ENCODE peak calls at places on chromosomes 4 and X, in five cellular contexts. G, T, X, Z and D are unnamed samples.

GRCh38 chr4:56959064-56959463 is 18.3 kb downstream of the NOA1 start:
- DNase-seq in G (no peak), T (no peak), X (no peak), Z (no peak), D (no peak)

GRCh38 chr4:37667197-37668100 is 18.7 kb downstream of the RELL1 start:
- DNase-seq in G (no peak), T (no peak), X (no peak), Z (no peak), D (no peak)

GRCh38 chr4:22216278-22216677 is 267.7 kb upstream of the KCNIP4 start:
- DNase-seq in G (no peak), T (no peak), X (no peak), Z (no peak), D (no peak)

GRCh38 chrX:85504381-85504780 is 124.9 kb upstream of the POF1B start:
- DNase-seq in G (no peak), T (no peak), X (no peak), Z (no peak), D (no peak)

GRCh38 chr4:39451423-39452023 is 7.2 kb downstream of the RPL9 start:
- DNase-seq in G (no peak), T (no peak), X (no peak), Z (no peak), D (no peak)

GRCh38 chr4:20313237-20314030 is 61.7 kb downstream of the SLIT2 start:
- DNase-seq in G (no peak), T (no peak), X (no peak), Z (peak), D (no peak)

GRCh38 chr4:111963158-111963557 is 182.1 kb upstream of the FAM241A start:
- DNase-seq in G (no peak), T (no peak), X (no peak), Z (no peak), D (no peak)

GRCh38 chr4:107931775-107932321 is 499 bp downstream of the CYP2U1 start:
- DNase-seq in G (peak), T (no peak), X (peak), Z (peak), D (no peak)

GRCh38 chrX:28651186-28651585 is 63.9 kb downstream of the IL1RAPL1 start:
- DNase-seq in G (no peak), T (no peak), X (no peak), Z (no peak), D (no peak)

GRCh38 chr4:113781439-113782040 is 20.0 kb upstream of the CAMK2D start:
- DNase-seq in G (no peak), T (no peak), X (no peak), Z (peak), D (peak)

GRCh38 chrX:29903365-29903764 is 312.0 kb upstream of the MAGEB2 start:
- DNase-seq in G (no peak), T (no peak), X (no peak), Z (peak), D (no peak)

GRCh38 chrX:119427024-119427794 is 28.1 kb downstream of the SLC25A43 start:
- DNase-seq in G (no peak), T (no peak), X (peak), Z (peak), D (no peak)

GRCh38 chr4:76830612-76831474 is 67.1 kb downstream of the SOWAHB start:
- DNase-seq in G (no peak), T (no peak), X (peak), Z (peak), D (peak)

GRCh38 chr4:76836860-76837564 is 60.9 kb downstream of the SOWAHB start:
- DNase-seq in G (no peak), T (no peak), X (no peak), Z (no peak), D (no peak)

GRCh38 chr4:76831475-76832390 is 66.2 kb downstream of the SOWAHB start:
- DNase-seq in G (no peak), T (no peak), X (no peak), Z (no peak), D (no peak)
- H3K27ac ChIP-seq in G (peak), T (peak), X (peak), Z (no peak), D (peak)

GRCh38 chr4:41216294-41217019 is 2.1 kb upstream of the APBB2 start:
- DNase-seq in G (peak), T (peak), X (peak), Z (peak), D (peak)
- TF ChIP-seq CTCF in G (peak), T (peak), X (peak), Z (peak), D (peak)

GRCh38 chr4:149077142-149077541 is 634.9 kb upstream of the NR3C2 start:
- DNase-seq in G (no peak), T (no peak), X (no peak), Z (no peak), D (no peak)
- H3K27ac ChIP-seq in G (no peak), T (no peak), X (no peak), Z (no peak), D (no peak)

GRCh38 chrX:131812847-131813825 is 210.0 kb upstream of the STK26 start:
- DNase-seq in G (no peak), T (peak), X (peak), Z (no peak), D (no peak)
- TF ChIP-seq CTCF in G (peak), T (peak), X (peak), Z (no peak), D (no peak)

GRCh38 chr4:76570141-76570989 is 135.3 kb downstream of the SHROOM3 start:
- DNase-seq in G (no peak), T (no peak), X (no peak), Z (no peak), D (peak)

GRCh38 chr4:76569695-76570094 is 134.7 kb downstream of the SHROOM3 start:
- DNase-seq in G (no peak), T (no peak), X (no peak), Z (no peak), D (no peak)

GRCh38 chr4:76572224-76572623 is 137.2 kb downstream of the SHROOM3 start:
- DNase-seq in G (no peak), T (no peak), X (no peak), Z (no peak), D (no peak)

GRCh38 chr4:76571274-76571673 is 136.2 kb downstream of the SHROOM3 start:
- DNase-seq in G (no peak), T (no peak), X (no peak), Z (no peak), D (no peak)

DNA sequence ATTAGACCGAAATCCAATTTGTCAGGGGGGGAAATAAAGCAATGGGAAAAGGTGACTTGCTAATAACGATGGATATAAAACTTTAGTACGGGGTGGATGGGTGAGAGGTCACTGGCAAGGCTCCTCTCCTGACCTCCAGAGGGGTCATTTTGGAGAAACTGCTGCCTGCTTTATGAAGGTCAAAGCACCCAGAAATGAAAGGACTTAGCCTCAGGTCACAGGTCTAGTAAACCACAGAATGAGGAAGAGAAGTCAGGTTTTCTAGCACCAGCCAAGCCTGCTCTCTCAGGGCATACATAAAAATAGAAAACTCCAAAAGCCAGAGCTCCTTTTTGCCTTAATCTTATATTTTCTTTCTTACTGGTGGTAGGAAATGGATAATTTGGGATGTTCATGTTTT is 134.2 kb downstream of the SHROOM3 start:
- DNase-seq in G (no peak), T (no peak), X (no peak), Z (no peak), D (no peak)
- H3K27ac ChIP-seq in G (no peak), T (no peak), X (no peak), Z (no peak), D (no peak)

DNA sequence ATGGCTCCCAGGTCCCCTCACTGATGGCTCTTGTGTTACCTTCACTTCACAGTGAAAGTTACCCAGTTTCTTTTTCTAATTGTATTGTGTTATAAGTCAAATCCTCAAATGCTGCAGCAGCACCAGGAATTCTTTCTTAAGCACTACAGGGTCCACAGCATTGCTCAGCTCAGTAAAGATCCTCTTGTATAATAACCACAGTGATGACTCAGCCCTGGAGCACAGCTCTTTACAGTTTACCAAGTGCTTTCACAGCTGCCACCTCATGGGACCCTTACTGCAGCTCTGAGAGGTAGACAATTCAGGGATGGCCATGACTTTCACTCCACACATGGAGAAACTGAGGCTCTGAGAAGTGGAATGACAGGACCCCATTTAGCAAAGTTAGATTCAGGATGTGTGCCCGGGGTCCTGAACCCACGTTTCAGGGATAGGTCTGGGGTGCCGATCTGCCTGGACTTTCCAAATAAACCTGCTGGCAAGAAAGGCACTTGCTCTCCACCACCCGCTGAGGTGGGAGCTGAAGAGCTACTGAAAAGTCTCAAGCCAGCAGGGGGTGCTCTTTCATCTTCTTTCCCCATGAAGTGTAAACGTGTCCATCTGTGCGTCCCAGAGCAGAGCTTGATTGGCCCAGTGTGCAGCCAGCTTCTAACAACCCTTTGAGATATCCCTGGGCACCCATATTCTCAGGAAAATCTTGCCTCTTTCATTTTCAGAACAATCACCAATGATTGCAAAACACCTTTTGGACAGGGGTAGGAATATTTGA is 35.7 kb upstream of the GABRQ start:
- DNase-seq in G (no peak), T (no peak), X (no peak), Z (peak), D (no peak)
- TF ChIP-seq CTCF in G (no peak), T (no peak), X (no peak), Z (peak), D (no peak)